ENCODE peak calls at places on chromosomes 16 and 17, in five cellular contexts. N is tibial nerve, T is cardiac fibroblast, W is GM13976, B is BE2C. K is an unnamed sample.
A peak's percentile ranks its signal among the peaks of the same experiment; 100 is the strongest.

GRCh38 chr17:74011963-74012362 is 191.5 kb upstream of the RPL38 start:
- DNase-seq in N (no peak), T (no peak), B (peak; percentile 80), W (no peak), K (no peak)

GRCh38 chr17:28174352-28175046 is 132.0 kb downstream of the NLK start:
- DNase-seq in T (no peak), B (no peak), W (peak; percentile 36), N (no peak), K (peak; percentile 74)

GRCh38 chr17:57859601-57860413 is 10.0 kb upstream of the MRPS23 start:
- DNase-seq in T (no peak), W (no peak), B (no peak), N (no peak), K (no peak)

GRCh38 chr17:19707728-19708221 is 8.6 kb downstream of the SLC47A2 start:
- DNase-seq in B (no peak), N (no peak), T (no peak), W (peak; percentile 32), K (no peak)

GRCh38 chr16:17224350-17224749 is 246.4 kb downstream of the XYLT1 start:
- DNase-seq in T (no peak), B (no peak), W (no peak), N (no peak), K (no peak)

GRCh38 chr17:18213666-18214270 is 11.7 kb upstream of the LLGL1 start:
- DNase-seq in B (no peak), N (no peak), W (no peak), T (no peak), K (no peak)

GRCh38 chr16:9489823-9490467 is 398.5 kb downstream of the HAPSTR1 start:
- DNase-seq in B (no peak), T (no peak), W (no peak), N (no peak), K (no peak)

GRCh38 chr17:51585514-51586104 is 325.3 kb downstream of the UTP18 start:
- DNase-seq in T (no peak), B (peak; percentile 43), N (no peak), W (peak; percentile 4), K (peak; percentile 10)

GRCh38 chr17:35963663-35964062 is 17.6 kb downstream of the CCL16 start:
- DNase-seq in N (no peak), W (no peak), B (no peak), T (no peak), K (no peak)
- TF ChIP-seq CTCF in N (no peak), W (no peak), B (no peak), T (no peak), K (no peak)

DNA sequence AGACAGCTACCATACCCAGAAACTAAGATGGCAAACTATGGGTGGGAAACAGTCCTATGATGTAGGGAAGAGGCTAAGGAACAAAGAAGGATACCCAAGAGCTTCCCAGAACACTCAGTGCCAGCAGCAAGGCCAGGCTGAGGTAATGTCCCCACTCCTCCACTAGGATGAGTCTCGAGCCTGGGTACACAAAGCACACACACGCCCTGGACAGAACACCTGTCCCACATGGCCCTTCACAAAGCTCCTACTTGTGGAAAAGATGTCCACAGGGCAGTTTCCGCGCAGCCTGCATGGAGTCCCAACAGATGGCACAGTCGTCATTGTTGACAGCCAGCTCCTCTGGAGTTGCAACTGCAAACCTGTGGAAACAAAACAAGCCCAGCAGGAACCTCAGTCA is 23.9 kb downstream of the AMFR start:
- DNase-seq in T (no peak), N (no peak), W (peak; percentile 29), B (peak; percentile 55), K (no peak)
- TF ChIP-seq CTCF in T (peak; percentile 43), N (no peak), W (no peak), B (peak; percentile 65), K (peak; percentile 32)

DNA sequence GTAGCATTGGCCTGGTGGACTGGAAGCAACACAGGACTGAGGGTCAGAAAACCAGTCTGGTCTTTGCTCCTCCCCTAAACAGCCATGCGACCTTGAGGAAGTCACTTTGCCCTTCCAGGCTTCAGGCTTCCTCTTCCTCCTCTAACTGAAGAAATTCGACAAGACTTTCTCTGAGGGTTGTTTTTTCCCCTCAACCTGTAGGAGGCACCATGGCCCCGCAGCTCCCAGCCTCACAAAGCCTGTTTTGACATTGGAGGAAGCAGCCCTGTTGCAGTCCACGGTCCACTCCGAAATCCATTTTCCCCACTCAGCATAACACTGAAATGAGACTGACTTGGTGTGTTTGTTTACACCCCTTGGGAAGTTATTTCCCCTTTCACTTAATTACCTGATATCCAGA is 41.2 kb upstream of the PIRT start:
- DNase-seq in T (peak; percentile 2), N (no peak), W (no peak), B (no peak), K (peak; percentile 4)
- TF ChIP-seq CTCF in T (peak; percentile 12), N (no peak), W (no peak), B (no peak), K (no peak)

GRCh38 chr17:76078859-76079576 is at the start of gene ZACN:
- DNase-seq in T (no peak), N (no peak), W (peak; percentile 41), B (no peak), K (no peak)

GRCh38 chr17:76080207-76080933 is 1.4 kb downstream of the ZACN start:
- DNase-seq in T (no peak), N (no peak), B (no peak), W (peak; percentile 47), K (no peak)

GRCh38 chr17:76081295-76082210 is 2.6 kb downstream of the ZACN start:
- DNase-seq in T (no peak), B (no peak), W (peak; percentile 32), N (no peak), K (no peak)

GRCh38 chr17:76080934-76081287 is 1.9 kb downstream of the ZACN start:
- DNase-seq in B (no peak), T (no peak), W (peak; percentile 39), N (no peak), K (no peak)

DNA sequence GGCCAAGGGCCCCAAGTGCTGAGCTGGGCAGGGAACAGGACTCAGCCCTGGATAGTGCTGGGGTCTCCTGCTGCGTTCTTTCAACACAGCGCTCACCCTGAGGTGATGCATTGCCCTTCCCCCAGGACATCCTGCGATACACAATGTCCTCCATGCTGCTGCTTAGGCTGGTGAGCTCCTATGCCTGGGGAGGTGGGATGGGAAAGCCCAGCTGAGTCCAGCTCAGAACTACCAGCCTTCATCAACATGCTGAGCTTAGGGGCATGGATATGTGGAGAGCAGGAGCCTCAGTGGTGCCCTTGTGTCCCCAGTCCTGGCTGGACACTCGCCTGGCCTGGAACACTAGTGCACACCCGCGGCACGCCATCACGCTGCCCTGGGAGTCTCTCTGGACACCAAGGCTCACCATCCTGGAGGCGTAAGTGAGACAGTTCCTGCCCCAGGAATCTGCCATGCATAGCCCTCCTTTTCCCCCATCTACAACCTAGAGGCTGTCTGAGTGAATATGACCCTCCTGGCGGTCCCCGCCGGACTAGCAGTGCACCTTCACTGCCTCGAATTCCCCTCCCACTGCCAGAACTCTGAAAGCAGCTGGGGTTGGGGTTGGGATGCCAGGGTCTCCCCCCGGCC is 710 bp downstream of the ZACN start:
- DNase-seq in B (no peak), T (no peak), N (no peak), W (no peak), K (peak; percentile 27)
- TF ChIP-seq CTCF in B (peak; percentile 36), T (peak; percentile 21), N (no peak), W (no peak), K (no peak)

GRCh38 chr16:1564325-1564724 is 30.9 kb downstream of the TMEM204 start:
- DNase-seq in N (no peak), B (peak; percentile 53), W (no peak), T (no peak), K (peak; percentile 42)
- TF ChIP-seq CTCF in N (no peak), B (peak; percentile 53), W (no peak), T (peak; percentile 24), K (peak; percentile 19)

DNA sequence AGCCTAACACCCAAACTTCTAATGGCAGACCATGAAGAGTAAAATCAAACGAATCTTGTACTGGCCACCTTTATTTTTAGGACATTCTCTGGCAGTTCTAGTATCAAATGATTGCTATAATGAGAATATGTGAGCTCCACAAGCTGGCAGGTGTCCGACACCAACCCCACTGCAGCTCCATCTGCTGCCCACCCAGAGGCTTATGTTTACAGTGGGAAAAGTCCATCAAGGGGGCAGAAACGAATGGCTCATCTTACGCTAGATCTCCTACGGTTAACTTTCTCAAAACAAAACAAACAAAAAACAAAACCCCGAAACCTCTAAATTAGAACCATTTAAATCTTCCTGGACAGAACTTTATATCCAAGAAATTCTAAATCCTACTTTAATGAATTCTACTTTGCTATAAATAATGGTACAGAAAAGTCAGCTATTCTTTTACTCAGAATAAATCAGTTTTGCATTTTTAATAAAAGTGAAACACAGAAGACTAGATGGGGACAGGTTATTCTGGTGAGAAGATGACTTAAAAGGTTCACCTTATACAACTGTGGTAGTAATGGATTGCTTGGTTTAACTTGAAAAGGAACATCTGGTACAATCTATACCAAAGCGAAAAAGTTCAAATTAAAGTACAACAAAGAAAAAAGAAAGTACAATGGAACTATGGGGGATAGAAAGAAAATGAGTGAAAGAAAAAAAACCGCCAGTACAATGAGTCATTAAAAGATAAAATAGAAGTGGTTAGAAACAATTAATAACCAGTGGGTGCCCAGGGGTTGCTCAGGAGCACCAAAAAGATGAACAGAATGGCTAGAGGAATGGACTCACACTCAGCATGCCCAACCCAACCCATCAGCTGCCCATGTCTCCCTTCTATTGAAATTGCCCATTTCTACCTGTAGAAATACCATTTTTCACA is 40.2 kb downstream of the GRB2 start:
- DNase-seq in N (no peak), W (no peak), B (no peak), T (no peak), K (no peak)
- TF ChIP-seq CTCF in N (no peak), W (no peak), B (no peak), T (no peak), K (no peak)

DNA sequence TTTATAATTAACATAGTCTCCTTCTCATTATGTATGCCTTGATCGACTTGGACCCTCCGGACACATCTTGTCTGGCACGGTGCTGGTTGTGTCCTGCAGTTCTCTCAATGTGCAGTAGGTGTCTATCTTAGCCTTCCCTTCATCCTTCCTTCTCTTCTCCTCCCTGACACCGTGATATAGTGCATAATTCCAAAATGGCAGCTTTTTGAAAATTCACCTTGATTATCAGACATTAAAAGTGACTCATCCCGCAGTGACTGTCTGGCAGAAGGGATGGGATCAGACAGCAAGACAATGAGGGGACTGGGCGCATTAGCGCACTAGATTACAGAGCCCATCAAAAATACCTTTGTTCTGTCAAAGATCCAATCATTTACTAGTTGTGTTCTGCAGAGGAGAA is 70.0 kb upstream of the PMFBP1 start:
- DNase-seq in B (peak; percentile 70), N (peak; percentile 45), W (no peak), T (peak; percentile 76), K (peak; percentile 4)
- TF ChIP-seq CTCF in B (peak; percentile 97), N (peak; percentile 61), W (peak; percentile 19), T (peak; percentile 95), K (peak; percentile 56)